ENCODE peak calls at places on chromosomes 12 and 14, in nine cellular contexts. O is AML-193; N is EL; W is stimulated activated CD4-positive, alpha-beta T cell treated with anti-CD3 and anti-CD28 coated beads, TNF-alpha, amount 100 ng/mL, for 4 hours; D is anterior cingulate cortex; H is ovary; V is SHP77 treated with DMSO at 0.1 percent for 48 hours; F is effector CD4-positive, alpha-beta T cell; G is activated CD4-positive, alpha-beta T cell treated with anti-CD3 and anti-CD28 coated beads, Interleukin-2, amount 50 U/mL, for 1 hour. J is an unnamed sample.

GRCh38 chr14:100445436-100446088 is 122.4 kb downstream of the SLC25A47 start:
- DNase-seq in N (no peak), V (no peak), H (no peak), W (no peak), F (no peak), G (no peak), O (no peak), D (no peak), J (no peak)

GRCh38 chr12:128339121-128339520 is 72.2 kb downstream of the TMEM132C start:
- DNase-seq in V (no peak), H (no peak), G (no peak), N (no peak), F (no peak), W (no peak), D (no peak), O (no peak), J (no peak)

GRCh38 chr12:76621582-76622024 is 62.0 kb upstream of the OSBPL8 start:
- DNase-seq in D (peak), N (peak), W (peak), F (peak), V (peak), G (peak), H (peak), O (peak), J (peak)

GRCh38 chr14:22112004-22112403 is 438.4 kb upstream of the OR4E1 start:
- DNase-seq in G (peak), D (no peak), W (no peak), O (peak), H (no peak), V (no peak), F (peak), N (peak), J (no peak)

GRCh38 chr12:54683388-54683787 is 35.2 kb upstream of the DCD start:
- DNase-seq in G (no peak), V (no peak), F (no peak), W (no peak), N (no peak), D (no peak), H (no peak), O (no peak), J (no peak)

GRCh38 chr12:12803186-12803585 is 10.0 kb upstream of the DDX47 start:
- DNase-seq in O (peak), W (no peak), D (no peak), V (peak), H (peak), F (peak), G (peak), N (peak), J (peak)

GRCh38 chr14:69719501-69719951 is 47.4 kb upstream of the SRSF5 start:
- DNase-seq in O (peak), D (no peak), V (no peak), H (peak), F (no peak), W (no peak), N (peak), G (no peak), J (peak)

GRCh38 chr12:38898001-38898684 is 7.2 kb downstream of the CPNE8 start:
- DNase-seq in W (no peak), V (no peak), O (no peak), G (no peak), D (no peak), F (no peak), H (no peak), N (no peak), J (no peak)

GRCh38 chr12:49889361-49890095 is 14.2 kb downstream of the FAIM2 start:
- DNase-seq in O (no peak), D (no peak), W (no peak), F (no peak), G (no peak), V (no peak), H (no peak), N (no peak), J (no peak)

GRCh38 chr14:100677925-100678765 is 48.5 kb upstream of the DLK1 start:
- DNase-seq in V (peak), G (no peak), W (no peak), O (no peak), H (peak), F (no peak), D (peak), N (peak), J (no peak)

GRCh38 chr12:62799126-62799736 is 135.7 kb downstream of the PPM1H start:
- DNase-seq in O (peak), N (peak), F (peak), G (peak), W (peak), V (peak), H (peak), D (no peak), J (peak)

GRCh38 chr14:91352696-91353692 is 64.6 kb downstream of the CCDC88C start:
- DNase-seq in G (no peak), H (no peak), W (no peak), N (no peak), D (no peak), V (no peak), O (no peak), F (no peak), J (no peak)

GRCh38 chr12:5925646-5926045 is 19.4 kb downstream of the ANO2 start:
- DNase-seq in O (no peak), V (no peak), W (no peak), D (no peak), G (no peak), H (no peak), F (no peak), N (no peak), J (no peak)

GRCh38 chr12:70267550-70267949 is 24.3 kb downstream of the CNOT2 start:
- DNase-seq in G (no peak), D (no peak), V (peak), O (no peak), W (no peak), N (peak), H (no peak), F (no peak), J (no peak)

GRCh38 chr14:76307786-76308780 is 67.9 kb upstream of the ESRRB start:
- DNase-seq in D (no peak), V (no peak), N (peak), O (no peak), H (no peak), G (no peak), W (no peak), F (no peak), J (no peak)

GRCh38 chr12:19616781-19617180 is 177.5 kb downstream of the AEBP2 start:
- DNase-seq in W (no peak), O (no peak), H (no peak), F (no peak), G (no peak), N (no peak), D (no peak), V (no peak), J (no peak)

GRCh38 chr12:87930033-87930432 is 99.2 kb downstream of the C12orf50 start:
- DNase-seq in F (no peak), N (peak), W (no peak), H (no peak), G (no peak), V (no peak), D (peak), O (no peak), J (peak)

GRCh38 chr14:63039800-63040380 is 5.4 kb downstream of the KCNH5 start:
- DNase-seq in V (peak), G (no peak), F (no peak), O (peak), W (no peak), N (peak), D (no peak), H (no peak), J (no peak)

GRCh38 chr12:112985655-112986290 is 7.5 kb downstream of the OAS2 start:
- DNase-seq in W (no peak), D (no peak), H (no peak), O (no peak), N (peak), G (no peak), F (no peak), V (no peak), J (peak)

GRCh38 chr12:115129727-115130126 is 445.8 kb upstream of the TBX3 start:
- DNase-seq in N (no peak), W (no peak), V (no peak), H (no peak), G (no peak), O (no peak), F (no peak), D (no peak), J (no peak)

J was measured in LHCN-M2.